ENCODE peak calls at places on chromosomes 2 and 18, in five cellular contexts. A is fibroblast of mammary gland, G is esophagus muscularis mucosa, Z is GM12878, I is GM20000. S is an unnamed sample.

GRCh38 chr2:110748489-110748867 is 16.1 kb downstream of the ACOXL start:
- DNase-seq in A (no peak), I (peak; percentile 77), G (peak; percentile 87), Z (peak; percentile 98), S (no peak)

GRCh38 chr2:113084249-113085000 is 16.7 kb downstream of the IL1F10 start:
- DNase-seq in Z (no peak), G (peak; percentile 24), A (peak; percentile 20), I (peak; percentile 31), S (no peak)

GRCh38 chr2:23565814-23566213 is 180.8 kb downstream of the KLHL29 start:
- DNase-seq in G (no peak), A (no peak), I (no peak), Z (no peak), S (no peak)

GRCh38 chr18:8999872-9000271 is 102.6 kb upstream of the NDUFV2 start:
- DNase-seq in A (no peak), Z (no peak), G (no peak), I (no peak), S (no peak)

GRCh38 chr2:150997066-150997465 is 264.6 kb downstream of the RBM43 start:
- DNase-seq in A (peak; percentile 35), I (no peak), G (no peak), Z (no peak), S (no peak)

GRCh38 chr2:109171444-109172334 is 42.7 kb downstream of the SH3RF3 start:
- DNase-seq in I (no peak), A (peak; percentile 94), Z (no peak), G (no peak), S (peak; percentile 94)

GRCh38 chr18:8820701-8821465 is 115.5 kb downstream of the MTCL1 start:
- DNase-seq in I (no peak), Z (no peak), A (no peak), G (no peak), S (no peak)

GRCh38 chr2:99458529-99458928 is 31.3 kb downstream of the REV1 start:
- DNase-seq in A (no peak), Z (no peak), G (no peak), I (no peak), S (no peak)

GRCh38 chr2:105127288-105127915 is 89.5 kb downstream of the MRPS9 start:
- DNase-seq in Z (no peak), G (no peak), I (no peak), A (no peak), S (no peak)

GRCh38 chr2:162199913-162200312 is 43.3 kb downstream of the FAP start:
- DNase-seq in G (no peak), Z (no peak), A (no peak), I (no peak), S (no peak)

GRCh38 chr2:9703701-9704221 is 73.0 kb upstream of the YWHAQ start:
- DNase-seq in G (no peak), Z (no peak), A (peak; percentile 92), I (no peak), S (no peak)

GRCh38 chr2:48600204-48600813 is 17.3 kb upstream of the GTF2A1L start:
- DNase-seq in A (peak; percentile 61), I (peak; percentile 21), G (no peak), Z (no peak), S (no peak)

GRCh38 chr2:163475815-163476214 is 260.0 kb downstream of the FIGN start:
- DNase-seq in I (no peak), A (no peak), Z (no peak), G (no peak), S (no peak)

GRCh38 chr2:42513252-42513918 is 19.6 kb upstream of the KCNG3 start:
- DNase-seq in G (no peak), Z (no peak), I (no peak), A (peak; percentile 71), S (no peak)

GRCh38 chr2:40403233-40403841 is 48.6 kb downstream of the SLC8A1 start:
- DNase-seq in G (no peak), I (no peak), A (peak; percentile 96), Z (no peak), S (no peak)

GRCh38 chr2:241207641-241208040 is 19.2 kb downstream of the ANO7 start:
- DNase-seq in Z (no peak), G (no peak), I (no peak), A (no peak), S (no peak)

GRCh38 chr2:40371525-40372277 is 80.2 kb downstream of the SLC8A1 start:
- DNase-seq in Z (no peak), I (no peak), A (peak; percentile 79), G (no peak), S (no peak)

GRCh38 chr2:237025090-237025865 is 60.4 kb upstream of the COPS8 start:
- DNase-seq in Z (no peak), G (no peak), I (no peak), A (peak; percentile 98), S (no peak)

GRCh38 chr2:81242502-81242901 is 938.0 kb upstream of the LRRTM1 start:
- DNase-seq in Z (no peak), G (no peak), A (no peak), I (no peak), S (no peak)

GRCh38 chr2:56940054-56940453 is 756.3 kb downstream of the CCDC85A start:
- DNase-seq in I (no peak), A (no peak), Z (no peak), G (no peak), S (no peak)
- TF ChIP-seq CTCF in I (no peak), A (no peak), Z (no peak), G (no peak), S (no peak)

GRCh38 chr2:116696223-116696622 is 1118.3 kb upstream of the DDX18 start:
- DNase-seq in G (no peak), A (no peak), Z (no peak), I (no peak), S (no peak)
- TF ChIP-seq CTCF in G (no peak), A (no peak), Z (no peak), I (no peak), S (no peak)

GRCh38 chr2:176001903-176002683 is at the start of gene LNPK:
- DNase-seq in A (peak; percentile 83), I (peak; percentile 94), Z (peak; percentile 50), G (peak; percentile 98), S (peak; percentile 96)
- TF ChIP-seq CTCF in A (no peak), I (no peak), Z (no peak), G (no peak), S (no peak)

GRCh38 chr2:69567157-69567908 is 76.2 kb downstream of the AAK1 start:
- DNase-seq in Z (no peak), A (peak; percentile 31), I (no peak), G (no peak), S (no peak)
- TF ChIP-seq CTCF in Z (no peak), A (no peak), I (no peak), G (no peak), S (no peak)

GRCh38 chr2:36672199-36672598 is 24.3 kb upstream of the VIT start:
- DNase-seq in G (no peak), A (peak; percentile 61), Z (no peak), I (no peak), S (no peak)
- TF ChIP-seq CTCF in G (peak; percentile 51), A (peak; percentile 62), Z (peak; percentile 20), I (no peak), S (peak; percentile 72)